ENCODE peak calls at places on chromosomes 13 and 19, in six cellular contexts. One of them, this sample, is unnamed.
A peak's percentile ranks its signal among the peaks of the same experiment; 100 is the strongest.

GRCh38 chr13:39776439-39776838 is 121.0 kb downstream of the COG6 start:
- DNase-seq in lung: no peak
- DNase-seq in AG04450: peak; percentile 51
- DNase-seq in adrenal gland: no peak
- DNase-seq in heart left ventricle: no peak
- DNase-seq in endodermal cell: no peak
- DNase-seq in this sample: no peak

GRCh38 chr13:64453831-64454230 is 2776.3 kb downstream of the PCDH9 start:
- DNase-seq in adrenal gland: no peak
- DNase-seq in AG04450: no peak
- DNase-seq in heart left ventricle: no peak
- DNase-seq in endodermal cell: no peak
- DNase-seq in lung: no peak
- DNase-seq in this sample: no peak

GRCh38 chr13:106471957-106472543 is 63.4 kb downstream of the EFNB2 start:
- DNase-seq in endodermal cell: peak; percentile 92
- DNase-seq in lung: peak; percentile 52
- DNase-seq in heart left ventricle: no peak
- DNase-seq in AG04450: peak; percentile 44
- DNase-seq in adrenal gland: peak; percentile 71
- DNase-seq in this sample: peak; percentile 69

GRCh38 chr19:40465025-40465780 is at the start of gene BLVRB:
- DNase-seq in AG04450: no peak
- DNase-seq in adrenal gland: peak; percentile 81
- DNase-seq in endodermal cell: no peak
- DNase-seq in heart left ventricle: no peak
- DNase-seq in lung: no peak
- DNase-seq in this sample: peak; percentile 77

GRCh38 chr13:80871481-80871880 is 530.6 kb upstream of the SPRY2 start:
- DNase-seq in endodermal cell: no peak
- DNase-seq in AG04450: no peak
- DNase-seq in heart left ventricle: no peak
- DNase-seq in lung: no peak
- DNase-seq in adrenal gland: no peak
- DNase-seq in this sample: no peak

GRCh38 chr13:108113407-108113806 is 101.9 kb downstream of the LIG4 start:
- DNase-seq in endodermal cell: no peak
- DNase-seq in heart left ventricle: no peak
- DNase-seq in lung: no peak
- DNase-seq in adrenal gland: no peak
- DNase-seq in AG04450: no peak
- DNase-seq in this sample: no peak

GRCh38 chr13:108967371-108967770 is 338.0 kb downstream of the MYO16 start:
- DNase-seq in endodermal cell: no peak
- DNase-seq in lung: no peak
- DNase-seq in heart left ventricle: no peak
- DNase-seq in adrenal gland: no peak
- DNase-seq in AG04450: no peak
- DNase-seq in this sample: no peak

GRCh38 chr19:40768936-40769335 is 6.4 kb upstream of the MIA start:
- DNase-seq in heart left ventricle: no peak
- DNase-seq in lung: no peak
- DNase-seq in adrenal gland: no peak
- DNase-seq in endodermal cell: no peak
- DNase-seq in AG04450: no peak
- DNase-seq in this sample: no peak

GRCh38 chr13:26600345-26600761 is 42.9 kb downstream of the WASF3 start:
- DNase-seq in AG04450: no peak
- DNase-seq in endodermal cell: no peak
- DNase-seq in adrenal gland: no peak
- DNase-seq in heart left ventricle: no peak
- DNase-seq in lung: no peak
- DNase-seq in this sample: no peak

GRCh38 chr13:109212630-109213029 is 573.8 kb downstream of the IRS2 start:
- DNase-seq in adrenal gland: no peak
- DNase-seq in endodermal cell: no peak
- DNase-seq in heart left ventricle: no peak
- DNase-seq in lung: no peak
- DNase-seq in AG04450: no peak
- DNase-seq in this sample: no peak

GRCh38 chr13:27635256-27635655 is 13.6 kb downstream of the POLR1D start:
- DNase-seq in heart left ventricle: no peak
- DNase-seq in AG04450: no peak
- DNase-seq in adrenal gland: no peak
- DNase-seq in endodermal cell: no peak
- DNase-seq in lung: no peak
- DNase-seq in this sample: no peak

GRCh38 chr19:5246554-5247155 is 94.0 kb downstream of the PTPRS start:
- DNase-seq in heart left ventricle: no peak
- DNase-seq in endodermal cell: no peak
- DNase-seq in lung: no peak
- DNase-seq in AG04450: no peak
- DNase-seq in adrenal gland: no peak
- DNase-seq in this sample: no peak

GRCh38 chr13:21638319-21639282 is 32.3 kb upstream of the FGF9 start:
- DNase-seq in heart left ventricle: no peak
- DNase-seq in endodermal cell: peak; percentile 64
- DNase-seq in adrenal gland: peak; percentile 64
- DNase-seq in AG04450: no peak
- DNase-seq in lung: no peak
- DNase-seq in this sample: no peak

GRCh38 chr13:61123533-61124269 is 291.9 kb downstream of the PCDH20 start:
- DNase-seq in adrenal gland: no peak
- DNase-seq in heart left ventricle: no peak
- DNase-seq in AG04450: no peak
- DNase-seq in lung: no peak
- DNase-seq in endodermal cell: peak; percentile 51
- DNase-seq in this sample: no peak

GRCh38 chr13:19633340-19634128 is at the start of gene MPHOSPH8:
- DNase-seq in lung: peak; percentile 95
- DNase-seq in adrenal gland: peak; percentile 98
- DNase-seq in endodermal cell: peak; percentile 98
- DNase-seq in heart left ventricle: peak; percentile 96
- DNase-seq in AG04450: peak; percentile 93
- DNase-seq in this sample: peak; percentile 97

GRCh38 chr19:48415395-48415794 is 21.9 kb downstream of the GRIN2D start:
- DNase-seq in heart left ventricle: peak; percentile 69
- DNase-seq in endodermal cell: peak; percentile 99
- DNase-seq in lung: peak; percentile 80
- DNase-seq in adrenal gland: peak; percentile 87
- DNase-seq in AG04450: no peak
- DNase-seq in this sample: peak; percentile 78

GRCh38 chr13:96671073-96671472 is 323.2 kb downstream of the OXGR1 start:
- DNase-seq in lung: no peak
- DNase-seq in adrenal gland: no peak
- DNase-seq in AG04450: no peak
- DNase-seq in heart left ventricle: no peak
- DNase-seq in endodermal cell: no peak
- DNase-seq in this sample: no peak

GRCh38 chr19:49355890-49356289 is 6.3 kb downstream of the TEAD2 start:
- DNase-seq in endodermal cell: no peak
- DNase-seq in AG04450: no peak
- DNase-seq in heart left ventricle: peak; percentile 35
- DNase-seq in lung: no peak
- DNase-seq in adrenal gland: peak; percentile 67
- DNase-seq in this sample: no peak

GRCh38 chr13:76808927-76809326 is 77.3 kb downstream of the KCTD12 start:
- DNase-seq in lung: no peak
- DNase-seq in heart left ventricle: no peak
- DNase-seq in endodermal cell: no peak
- DNase-seq in AG04450: no peak
- DNase-seq in adrenal gland: no peak
- DNase-seq in this sample: no peak

GRCh38 chr13:33728271-33729037 is 89.5 kb upstream of the RFC3 start:
- DNase-seq in heart left ventricle: peak; percentile 55
- DNase-seq in endodermal cell: no peak
- DNase-seq in AG04450: no peak
- DNase-seq in adrenal gland: peak; percentile 74
- DNase-seq in lung: peak; percentile 38
- DNase-seq in this sample: peak; percentile 81

GRCh38 chr13:99657848-99658265 is 156.6 kb downstream of the TM9SF2 start:
- DNase-seq in adrenal gland: no peak
- DNase-seq in AG04450: no peak
- DNase-seq in heart left ventricle: peak; percentile 27
- DNase-seq in lung: no peak
- DNase-seq in endodermal cell: peak; percentile 86
- DNase-seq in this sample: peak; percentile 64

GRCh38 chr13:66660013-66660804 is 569.9 kb downstream of the PCDH9 start:
- DNase-seq in endodermal cell: no peak
- DNase-seq in adrenal gland: no peak
- DNase-seq in lung: no peak
- DNase-seq in heart left ventricle: no peak
- DNase-seq in AG04450: no peak
- DNase-seq in this sample: no peak

DNA sequence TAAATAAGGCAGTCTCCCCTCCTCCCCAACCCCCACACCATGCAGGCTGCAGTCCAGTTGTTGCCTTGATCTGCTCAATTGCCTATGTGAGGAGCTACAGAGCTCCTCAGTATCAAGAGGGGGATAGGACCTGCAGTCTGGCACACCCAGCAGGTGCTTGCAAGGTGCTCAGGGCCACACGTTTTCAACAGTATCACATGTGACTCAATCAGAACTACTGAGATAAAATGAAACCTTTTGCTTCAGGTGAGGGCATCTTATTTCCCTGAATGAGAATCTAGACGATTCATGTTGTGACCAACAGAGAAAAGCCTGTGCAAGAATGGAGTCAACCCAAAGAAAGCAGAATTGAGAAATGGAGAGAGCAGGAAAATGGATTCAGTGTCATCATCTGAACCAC is 23.5 kb upstream of the LRCH1 start:
- DNase-seq in heart left ventricle: no peak
- DNase-seq in lung: no peak
- DNase-seq in adrenal gland: no peak
- DNase-seq in endodermal cell: no peak
- DNase-seq in AG04450: no peak
- DNase-seq in this sample: no peak
- TF ChIP-seq CTCF in heart left ventricle: no peak
- TF ChIP-seq CTCF in lung: no peak
- TF ChIP-seq CTCF in adrenal gland: no peak
- TF ChIP-seq CTCF in endodermal cell: no peak
- TF ChIP-seq CTCF in AG04450: no peak
- TF ChIP-seq CTCF in this sample: no peak

GRCh38 chr13:111153977-111154332 is 38.8 kb downstream of the ARHGEF7 start:
- DNase-seq in lung: peak; percentile 34
- DNase-seq in AG04450: no peak
- DNase-seq in heart left ventricle: no peak
- DNase-seq in adrenal gland: peak; percentile 69
- DNase-seq in endodermal cell: no peak
- DNase-seq in this sample: peak; percentile 70
- TF ChIP-seq CTCF in lung: no peak
- TF ChIP-seq CTCF in AG04450: peak; percentile 35
- TF ChIP-seq CTCF in heart left ventricle: peak; percentile 29
- TF ChIP-seq CTCF in adrenal gland: no peak
- TF ChIP-seq CTCF in endodermal cell: peak; percentile 50
- TF ChIP-seq CTCF in this sample: peak; percentile 38

GRCh38 chr13:52949044-52949443 is 79.6 kb upstream of the OLFM4 start:
- DNase-seq in lung: no peak
- DNase-seq in endodermal cell: no peak
- DNase-seq in adrenal gland: no peak
- DNase-seq in heart left ventricle: no peak
- DNase-seq in AG04450: no peak
- DNase-seq in this sample: no peak
- TF ChIP-seq CTCF in lung: no peak
- TF ChIP-seq CTCF in endodermal cell: peak; percentile 18
- TF ChIP-seq CTCF in adrenal gland: no peak
- TF ChIP-seq CTCF in heart left ventricle: no peak
- TF ChIP-seq CTCF in AG04450: no peak
- TF ChIP-seq CTCF in this sample: no peak

DNA sequence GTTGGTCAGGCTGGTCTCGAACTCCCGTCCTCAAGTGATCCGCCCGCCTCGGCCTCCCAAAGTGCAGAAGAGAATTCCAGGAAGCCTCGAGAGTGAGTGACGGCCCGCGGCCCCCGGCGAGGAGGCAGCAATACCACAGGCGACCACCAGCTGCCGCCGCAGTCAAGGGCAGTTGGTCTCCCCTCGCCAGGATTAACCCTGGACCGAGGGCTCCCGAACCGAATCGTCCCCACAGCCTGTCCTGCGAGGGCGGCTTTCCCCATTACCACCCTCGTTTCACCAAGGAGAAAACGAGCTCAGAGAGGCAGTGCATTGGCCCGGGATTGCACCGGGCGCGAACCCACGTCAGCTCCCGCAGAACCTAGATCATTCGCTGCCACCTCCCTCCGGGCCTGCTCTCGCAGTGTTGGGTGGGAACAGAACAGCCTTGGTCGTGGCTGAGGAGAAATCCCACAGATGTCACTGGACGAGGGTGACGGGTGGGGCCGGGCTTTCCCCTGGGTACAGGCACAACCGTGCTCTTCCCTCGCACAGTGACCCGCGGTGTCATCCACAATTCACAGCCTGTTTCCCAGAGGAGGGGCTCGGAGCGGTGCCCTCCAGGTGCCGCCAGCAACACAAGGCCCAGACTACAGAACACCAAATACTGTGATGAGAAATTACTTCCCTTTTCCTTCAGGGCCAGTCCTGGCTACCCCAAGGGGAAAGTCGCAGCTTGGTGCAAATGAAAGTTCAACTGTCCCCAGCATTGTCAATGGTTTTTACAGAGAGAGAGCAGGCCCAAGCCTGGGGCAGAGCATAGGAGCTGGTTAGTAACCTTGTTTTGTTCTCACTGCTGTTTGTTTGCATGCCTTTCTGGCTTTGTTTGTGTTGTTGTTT is 24.8 kb downstream of the C2CD4C start:
- DNase-seq in heart left ventricle: no peak
- DNase-seq in AG04450: no peak
- DNase-seq in adrenal gland: peak; percentile 63
- DNase-seq in lung: no peak
- DNase-seq in endodermal cell: peak; percentile 93
- DNase-seq in this sample: no peak
- TF ChIP-seq CTCF in heart left ventricle: peak; percentile 62
- TF ChIP-seq CTCF in AG04450: peak; percentile 39
- TF ChIP-seq CTCF in adrenal gland: peak; percentile 63
- TF ChIP-seq CTCF in lung: peak; percentile 25
- TF ChIP-seq CTCF in endodermal cell: peak; percentile 90
- TF ChIP-seq CTCF in this sample: peak; percentile 39

GRCh38 chr19:37987356-37988332 is 80.6 kb downstream of the SIPA1L3 start:
- DNase-seq in lung: no peak
- DNase-seq in endodermal cell: peak; percentile 88
- DNase-seq in adrenal gland: no peak
- DNase-seq in heart left ventricle: no peak
- DNase-seq in AG04450: no peak
- DNase-seq in this sample: no peak
- TF ChIP-seq CTCF in lung: no peak
- TF ChIP-seq CTCF in endodermal cell: peak; percentile 72
- TF ChIP-seq CTCF in adrenal gland: no peak
- TF ChIP-seq CTCF in heart left ventricle: no peak
- TF ChIP-seq CTCF in AG04450: peak; percentile 12
- TF ChIP-seq CTCF in this sample: no peak

GRCh38 chr19:46574533-46574932 is 26.6 kb upstream of the CALM3 start:
- DNase-seq in endodermal cell: peak; percentile 74
- DNase-seq in heart left ventricle: no peak
- DNase-seq in adrenal gland: peak; percentile 23
- DNase-seq in lung: no peak
- DNase-seq in AG04450: no peak
- DNase-seq in this sample: no peak

GRCh38 chr19:46573679-46574522 is 27.2 kb upstream of the CALM3 start:
- DNase-seq in AG04450: no peak
- DNase-seq in heart left ventricle: no peak
- DNase-seq in lung: no peak
- DNase-seq in endodermal cell: peak; percentile 50
- DNase-seq in adrenal gland: peak; percentile 23
- DNase-seq in this sample: no peak

GRCh38 chr19:46571495-46571894 is 29.6 kb upstream of the CALM3 start:
- DNase-seq in lung: no peak
- DNase-seq in heart left ventricle: no peak
- DNase-seq in AG04450: no peak
- DNase-seq in adrenal gland: peak; percentile 39
- DNase-seq in endodermal cell: peak; percentile 92
- DNase-seq in this sample: peak; percentile 28
- TF ChIP-seq CTCF in lung: no peak
- TF ChIP-seq CTCF in heart left ventricle: no peak
- TF ChIP-seq CTCF in AG04450: peak; percentile 28
- TF ChIP-seq CTCF in adrenal gland: no peak
- TF ChIP-seq CTCF in endodermal cell: peak; percentile 77
- TF ChIP-seq CTCF in this sample: no peak